ENCODE peak calls at places on chromosome 15, in four cellular contexts. Y is uterus, L is AG09309, A is GM12865. Z is an unnamed sample.

GRCh38 chr15:79436037-79436780 is 4.1 kb downstream of the MINAR1 start:
- DNase-seq in L (no peak), Y (no peak), A (no peak), Z (no peak)

GRCh38 chr15:79116771-79117170 is 26.2 kb upstream of the RASGRF1 start:
- DNase-seq in Y (no peak), L (no peak), A (no peak), Z (no peak)

GRCh38 chr15:91021516-91022074 is 799 bp downstream of the VPS33B start:
- DNase-seq in Y (no peak), A (no peak), L (no peak), Z (no peak)

GRCh38 chr15:81161215-81161673 is 27.2 kb downstream of the CFAP161 start:
- DNase-seq in L (no peak), A (peak; percentile 38), Y (no peak), Z (no peak)

GRCh38 chr15:66982816-66983215 is 82.6 kb upstream of the SMAD3 start:
- DNase-seq in Y (no peak), L (no peak), A (no peak), Z (no peak)

GRCh38 chr15:31325432-31325975 is 1.1 kb upstream of the KLF13 start:
- DNase-seq in A (peak; percentile 75), Y (peak; percentile 76), L (no peak), Z (no peak)

GRCh38 chr15:56496635-56497034 is 31.7 kb upstream of the MNS1 start:
- DNase-seq in L (peak; percentile 34), A (peak; percentile 80), Y (peak; percentile 22), Z (no peak)

GRCh38 chr15:27973886-27974285 is 125.2 kb downstream of the OCA2 start:
- DNase-seq in L (no peak), A (no peak), Y (no peak), Z (no peak)

GRCh38 chr15:51263726-51264125 is 74.7 kb downstream of the CYP19A1 start:
- DNase-seq in A (no peak), L (no peak), Y (no peak), Z (no peak)

GRCh38 chr15:28918141-28918983 is 32.6 kb downstream of the APBA2 start:
- DNase-seq in L (no peak), Y (no peak), A (no peak), Z (no peak)

GRCh38 chr15:89177116-89177515 is 44.3 kb downstream of the RLBP1 start:
- DNase-seq in L (no peak), Y (no peak), A (no peak), Z (no peak)

GRCh38 chr15:101502572-101503295 is 13.2 kb upstream of the PCSK6 start:
- DNase-seq in L (no peak), A (no peak), Y (no peak), Z (no peak)

GRCh38 chr15:72728821-72729220 is 42.8 kb downstream of the BBS4 start:
- DNase-seq in Y (no peak), L (no peak), A (no peak), Z (no peak)

GRCh38 chr15:74311734-74312444 is 55.6 kb downstream of the CYP11A1 start:
- DNase-seq in Y (no peak), A (peak; percentile 23), L (no peak), Z (peak; percentile 48)

GRCh38 chr15:35481992-35482391 is 64.0 kb downstream of the DPH6 start:
- DNase-seq in Y (no peak), A (no peak), L (peak; percentile 35), Z (peak; percentile 13)

GRCh38 chr15:70582143-70582945 is 181.0 kb downstream of the UACA start:
- DNase-seq in L (no peak), Y (no peak), A (no peak), Z (no peak)

GRCh38 chr15:33029247-33029646 is 165.3 kb downstream of the FMN1 start:
- DNase-seq in Y (no peak), A (no peak), L (no peak), Z (no peak)

GRCh38 chr15:39947401-39948197 is 13.7 kb downstream of the EIF2AK4 start:
- DNase-seq in Y (no peak), A (no peak), L (no peak), Z (no peak)

GRCh38 chr15:78739996-78740903 is 71.0 kb downstream of the ADAMTS7 start:
- DNase-seq in Y (no peak), L (no peak), A (peak; percentile 82), Z (peak; percentile 97)

GRCh38 chr15:70241561-70242320 is 144.0 kb upstream of the TLE3 start:
- DNase-seq in Y (no peak), L (no peak), A (no peak), Z (no peak)

GRCh38 chr15:43948691-43949325 is 122.0 kb downstream of the WDR76 start:
- DNase-seq in L (no peak), Y (no peak), A (peak; percentile 88), Z (no peak)

GRCh38 chr15:46709461-46709860 is 1007.8 kb upstream of the SEMA6D start:
- DNase-seq in A (no peak), L (no peak), Y (no peak), Z (no peak)

GRCh38 chr15:89457086-89457485 is 39.3 kb downstream of the RHCG start:
- DNase-seq in L (no peak), Y (no peak), A (peak; percentile 62), Z (peak; percentile 36)

GRCh38 chr15:25670025-25670554 is 193.0 kb downstream of the ATP10A start:
- DNase-seq in A (no peak), Y (peak; percentile 64), L (no peak), Z (peak; percentile 84)

GRCh38 chr15:56286213-56286612 is 42.5 kb upstream of the RFX7 start:
- DNase-seq in L (no peak), Y (no peak), A (no peak), Z (peak; percentile 19)

GRCh38 chr15:52858388-52859176 is 68.4 kb upstream of the ONECUT1 start:
- DNase-seq in Y (no peak), L (no peak), A (no peak), Z (no peak)
- H3K4me3 ChIP-seq in Y (no peak overlapping the region), L (no peak overlapping the region), A (no peak overlapping the region), Z (no peak overlapping the region)

GRCh38 chr15:64774556-64775523 is 549 bp downstream of the RBPMS2 start:
- DNase-seq in A (no peak), L (no peak), Y (peak; percentile 47), Z (no peak)
- H3K4me3 ChIP-seq in A (no peak overlapping the region), L (peak overlapping the region; percentile 37), Y (peak overlapping the region; percentile 95), Z (peak overlapping the region; percentile 42)

GRCh38 chr15:58484794-58485600 is 53.2 kb downstream of the LIPC start:
- DNase-seq in Y (no peak), L (no peak), A (no peak), Z (no peak)
- H3K4me3 ChIP-seq in Y (no peak overlapping the region), L (no peak overlapping the region), A (no peak overlapping the region), Z (no peak overlapping the region)

DNA sequence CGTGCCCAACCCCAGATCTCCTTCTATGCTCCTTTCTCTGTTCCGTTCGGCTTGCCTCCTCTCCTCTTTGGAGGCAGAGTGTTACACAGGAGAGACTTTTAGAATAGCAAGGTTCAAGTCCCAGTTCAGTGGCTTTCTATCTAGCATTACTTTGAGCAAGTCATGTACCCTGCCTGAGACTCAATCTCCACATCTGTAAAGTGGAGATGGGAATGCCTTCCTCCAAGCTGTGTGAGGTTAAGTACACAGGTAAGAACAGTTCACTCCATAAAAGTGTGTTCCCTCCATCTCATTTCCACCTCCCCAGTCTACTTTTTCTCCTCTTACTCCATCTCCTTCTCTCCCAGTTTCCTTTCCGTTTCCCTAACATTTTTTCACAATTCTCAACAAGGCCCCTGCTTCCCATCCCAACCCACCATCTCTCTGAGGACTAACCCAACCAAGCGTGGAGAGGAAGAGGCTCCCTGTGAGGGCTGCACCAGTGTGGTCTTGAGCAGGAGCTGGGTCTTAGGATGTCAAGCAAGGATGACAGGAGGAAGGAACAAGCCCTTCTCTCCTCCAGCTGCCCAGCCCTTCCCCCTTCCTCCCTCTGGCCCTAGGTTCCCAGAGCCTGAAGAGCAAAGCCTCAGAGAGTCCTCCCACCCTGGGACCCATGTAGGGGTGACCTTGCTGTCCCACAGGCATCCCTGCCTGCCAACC is 6.4 kb downstream of the ATP8B4 start:
- DNase-seq in L (no peak), Y (no peak), A (no peak), Z (no peak)
- H3K4me3 ChIP-seq in L (no peak overlapping the region), Y (no peak overlapping the region), A (no peak overlapping the region), Z (no peak overlapping the region)

DNA sequence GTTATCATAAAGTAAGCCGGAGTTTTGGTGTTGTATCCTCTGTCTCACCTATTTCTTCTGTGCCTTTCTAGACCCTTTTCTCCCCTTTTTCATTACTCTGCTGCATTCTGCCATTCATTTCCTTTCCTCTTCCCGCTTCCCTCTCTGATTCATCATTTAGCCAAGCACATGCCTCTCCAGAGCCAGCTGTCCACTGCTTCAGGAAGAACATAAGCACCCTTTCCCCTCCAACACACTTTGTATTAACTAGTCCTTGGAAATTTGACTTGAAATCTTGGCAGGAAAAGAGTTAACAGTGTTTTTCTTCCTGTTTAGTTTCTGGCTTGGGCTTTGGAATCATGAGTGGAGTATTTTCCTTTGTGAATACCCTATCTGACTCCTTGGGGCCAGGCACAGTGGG is 9.7 kb downstream of the APH1B start:
- DNase-seq in A (no peak), L (no peak), Y (no peak), Z (no peak)
- H3K4me3 ChIP-seq in A (no peak overlapping the region), L (no peak overlapping the region), Y (no peak overlapping the region), Z (no peak overlapping the region)

GRCh38 chr15:60006808-60007346 is 2.8 kb downstream of the FOXB1 start:
- DNase-seq in Y (no peak), L (no peak), A (no peak), Z (no peak)

GRCh38 chr15:60010467-60011257 is 6.6 kb downstream of the FOXB1 start:
- DNase-seq in Y (no peak), A (no peak), L (no peak), Z (no peak)

GRCh38 chr15:60012695-60013094 is 8.6 kb downstream of the FOXB1 start:
- DNase-seq in A (no peak), L (no peak), Y (no peak), Z (no peak)

GRCh38 chr15:60009124-60009523 is 5.0 kb downstream of the FOXB1 start:
- DNase-seq in A (no peak), Y (no peak), L (no peak), Z (peak; percentile 43)

DNA sequence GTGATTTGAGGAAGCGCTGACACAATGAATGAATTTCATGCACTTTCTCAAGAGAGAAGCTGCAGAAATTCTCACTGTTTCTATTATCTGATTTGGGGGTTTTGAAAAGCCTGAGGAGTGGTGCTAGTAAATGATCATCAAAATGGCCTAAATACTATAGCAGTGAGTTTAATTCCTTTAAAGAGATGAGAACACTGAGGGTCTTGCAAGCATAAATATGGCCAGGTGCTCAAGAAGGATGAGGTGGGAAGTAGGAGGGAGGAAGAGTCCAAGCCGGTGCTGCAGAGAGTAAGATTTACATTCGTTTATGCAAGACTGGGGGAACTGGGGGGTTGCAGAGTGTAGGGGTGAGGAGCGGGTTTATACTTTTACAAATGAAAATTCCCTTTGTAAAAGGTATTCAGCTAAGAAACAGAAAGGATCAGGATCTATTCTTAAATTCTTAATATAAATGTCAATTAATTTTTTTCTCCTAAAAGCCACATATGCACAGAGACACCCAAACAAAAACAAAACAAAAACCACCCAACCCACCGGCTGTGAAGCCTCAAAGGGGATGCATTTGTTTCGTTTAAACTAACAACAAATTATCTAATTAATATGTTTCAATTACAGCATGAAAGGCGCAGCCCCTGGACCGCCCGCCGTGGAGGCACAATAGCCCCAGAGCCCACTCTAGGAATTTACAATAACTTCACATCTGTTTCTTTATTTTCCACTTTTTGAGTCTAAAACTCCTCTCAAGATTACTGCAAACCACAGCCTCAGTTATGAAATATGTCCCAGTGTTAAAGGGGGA is 5.7 kb downstream of the FOXB1 start:
- DNase-seq in A (no peak), L (no peak), Y (no peak), Z (no peak)
- H3K4me3 ChIP-seq in A (no peak overlapping the region), L (no peak overlapping the region), Y (no peak overlapping the region), Z (no peak overlapping the region)

Z was measured in HAP-1.